ENCODE peak calls at places on chromosome 5, in four cellular contexts. U is GM23338, O is prostate gland, F is HCT116. X is an unnamed sample.

GRCh38 chr5:122906768-122907167 is 61.4 kb downstream of the SNX24 start:
- DNase-seq in U (no peak), O (no peak), F (no peak), X (no peak)

GRCh38 chr5:96432245-96433065 is 593 bp downstream of the PCSK1 start:
- DNase-seq in U (peak; percentile 80), O (no peak), F (no peak), X (no peak)

GRCh38 chr5:176737001-176737745 is 73.2 kb upstream of the UNC5A start:
- DNase-seq in U (no peak), O (no peak), F (no peak), X (peak; percentile 36)

GRCh38 chr5:174446446-174446845 is 277.9 kb upstream of the MSX2 start:
- DNase-seq in U (no peak), O (no peak), F (no peak), X (no peak)

GRCh38 chr5:56270568-56271392 is 37.6 kb upstream of the ANKRD55 start:
- DNase-seq in U (peak; percentile 90), O (peak; percentile 78), F (peak; percentile 62), X (peak; percentile 91)

GRCh38 chr5:64229163-64229774 is 63.6 kb downstream of the RNF180 start:
- DNase-seq in U (peak; percentile 77), O (no peak), F (no peak), X (no peak)

GRCh38 chr5:33892419-33893151 is 795 bp upstream of the ADAMTS12 start:
- DNase-seq in U (peak; percentile 55), O (no peak), F (no peak), X (no peak)

GRCh38 chr5:77282337-77283027 is 72.0 kb downstream of the PDE8B start:
- DNase-seq in U (peak; percentile 27), O (peak; percentile 33), F (no peak), X (no peak)

GRCh38 chr5:169581580-169582227 is 1.9 kb upstream of the SPDL1 start:
- DNase-seq in U (peak; percentile 84), O (peak; percentile 28), F (peak; percentile 44), X (no peak)

GRCh38 chr5:157563373-157564148 is 12.0 kb downstream of the ADAM19 start:
- DNase-seq in U (no peak), O (no peak), F (no peak), X (no peak)

GRCh38 chr5:143131983-143132382 is 271.5 kb downstream of the NR3C1 start:
- DNase-seq in U (no peak), O (no peak), F (no peak), X (no peak)

GRCh38 chr5:163968651-163969050 is 463.2 kb downstream of the MAT2B start:
- DNase-seq in U (no peak), O (no peak), F (no peak), X (no peak)

GRCh38 chr5:19874811-19875210 is 113.2 kb downstream of the CDH18 start:
- DNase-seq in U (no peak), O (no peak), F (no peak), X (no peak)

GRCh38 chr5:67901816-67902496 is 313.6 kb upstream of the PIK3R1 start:
- DNase-seq in U (no peak), O (no peak), F (no peak), X (no peak)

GRCh38 chr5:51416149-51416548 is 32.9 kb downstream of the ISL1 start:
- DNase-seq in U (no peak), O (no peak), F (no peak), X (no peak)

GRCh38 chr5:175889910-175890684 is 18.7 kb downstream of the CPLX2 start:
- DNase-seq in U (no peak), O (no peak), F (peak; percentile 27), X (no peak)

GRCh38 chr5:110865400-110866094 is 126.7 kb downstream of the SLC25A46 start:
- DNase-seq in U (peak; percentile 87), O (no peak), F (peak; percentile 22), X (no peak)

GRCh38 chr5:100762163-100762562 is 140.9 kb downstream of the ST8SIA4 start:
- DNase-seq in U (no peak), O (no peak), F (no peak), X (no peak)

GRCh38 chr5:180259260-180259611 is 32.6 kb downstream of the MAPK9 start:
- DNase-seq in U (peak; percentile 6), O (no peak), F (no peak), X (no peak)

GRCh38 chr5:543755-544674 is 19.8 kb upstream of the SLC9A3 start:
- DNase-seq in U (no peak), O (no peak), F (no peak), X (peak; percentile 94)

GRCh38 chr5:33890147-33890546 is 1.6 kb downstream of the ADAMTS12 start:
- DNase-seq in U (peak; percentile 10), O (no peak), F (no peak), X (no peak)

GRCh38 chr5:14913141-14913540 is 41.6 kb upstream of the ANKH start:
- DNase-seq in U (no peak), O (no peak), F (no peak), X (no peak)

GRCh38 chr5:14915291-14915976 is 43.9 kb upstream of the ANKH start:
- DNase-seq in U (no peak), O (peak; percentile 19), F (no peak), X (no peak)

GRCh38 chr5:14912206-14912605 is 40.6 kb upstream of the ANKH start:
- DNase-seq in U (no peak), O (no peak), F (no peak), X (no peak)

GRCh38 chr5:14914193-14914592 is 42.6 kb upstream of the ANKH start:
- DNase-seq in U (no peak), O (no peak), F (no peak), X (no peak)

DNA sequence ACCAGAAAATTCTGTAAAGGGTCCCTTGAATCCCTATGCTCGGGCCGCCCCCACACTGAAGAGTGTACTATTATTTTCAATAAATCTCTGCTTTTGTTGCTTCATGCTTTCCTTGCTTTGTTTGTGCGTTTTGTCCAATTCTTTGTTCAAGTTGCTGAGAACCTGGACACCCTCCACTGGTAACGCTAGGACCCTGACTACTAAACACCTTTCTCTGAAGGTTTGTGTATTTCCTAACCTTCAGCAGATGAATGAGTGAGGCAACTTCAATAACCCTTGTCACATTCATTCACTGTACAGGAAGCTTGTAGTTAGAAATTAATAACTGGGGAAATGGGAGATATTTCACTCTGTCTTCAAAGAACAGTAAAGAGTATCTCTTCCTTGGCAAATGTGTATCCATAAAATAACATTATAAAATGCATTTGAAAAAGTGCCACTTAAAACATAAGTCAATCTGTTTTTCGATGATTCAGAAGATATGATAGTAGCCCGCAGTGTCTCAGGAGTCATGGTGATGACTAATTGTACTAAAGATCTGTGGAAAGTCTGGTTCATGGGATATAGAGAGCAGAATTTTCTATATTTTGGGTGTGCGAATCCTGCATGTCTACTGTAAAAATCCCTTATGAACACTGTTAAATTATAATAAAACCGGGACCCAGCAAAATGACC is 43.2 kb upstream of the ANKH start:
- DNase-seq in U (no peak), O (no peak), F (no peak), X (no peak)
- TF ChIP-seq POLR2AphosphoS5 in U (no peak), O (no peak), F (no peak), X (no peak)

GRCh38 chr5:14199902-14200301 is 56.8 kb downstream of the TRIO start:
- DNase-seq in U (no peak), O (no peak), F (no peak), X (no peak)
- H3K4me1 ChIP-seq in U (peaks cover 59% of the 10 kb centered on the region), O (no peaks in the 10 kb centered on the region), F (no peaks in the 10 kb centered on the region), X (peaks cover 28% of the 10 kb centered on the region)

DNA sequence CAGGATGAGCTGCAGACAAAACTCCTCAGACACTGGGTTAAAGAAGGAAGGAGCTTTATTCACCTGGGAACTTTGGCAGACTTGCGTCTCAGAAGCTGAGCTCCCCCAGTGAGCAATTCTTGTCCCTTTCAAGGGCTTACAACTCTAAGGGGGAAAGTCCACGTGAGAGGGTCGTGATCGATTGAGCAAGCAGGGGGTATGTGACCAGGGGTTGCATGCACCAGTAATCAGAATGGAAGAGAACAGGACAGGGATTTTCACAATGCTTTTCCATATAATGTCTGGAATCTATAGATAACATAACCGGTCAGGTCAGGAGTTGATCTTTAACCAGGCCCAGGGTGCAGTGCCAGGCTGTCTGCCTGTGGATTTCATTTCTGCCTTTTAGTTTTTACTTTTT is 202.8 kb upstream of the MRPS30 start:
- DNase-seq in U (no peak), O (no peak), F (no peak), X (no peak)
- TF ChIP-seq POLR2AphosphoS5 in U (no peak), O (no peak), F (no peak), X (no peak)

GRCh38 chr5:6371079-6371810 is 7.1 kb downstream of the MED10 start:
- DNase-seq in U (no peak), O (no peak), F (no peak), X (no peak)

GRCh38 chr5:6372251-6373080 is 5.9 kb downstream of the MED10 start:
- DNase-seq in U (no peak), O (no peak), F (no peak), X (no peak)

GRCh38 chr5:6370580-6370979 is 7.8 kb downstream of the MED10 start:
- DNase-seq in U (peak; percentile 20), O (no peak), F (no peak), X (no peak)

GRCh38 chr5:6377121-6377520 is 1.2 kb downstream of the MED10 start:
- DNase-seq in U (no peak), O (no peak), F (no peak), X (no peak)

GRCh38 chr5:6373081-6373846 is 5.1 kb downstream of the MED10 start:
- DNase-seq in U (no peak), O (no peak), F (no peak), X (no peak)
- H3K4me1 ChIP-seq in U (peaks cover 5% of the 10 kb centered on the region), O (peaks cover 9% of the 10 kb centered on the region), F (peaks cover 5% of the 10 kb centered on the region), X (peaks cover 26% of the 10 kb centered on the region)

DNA sequence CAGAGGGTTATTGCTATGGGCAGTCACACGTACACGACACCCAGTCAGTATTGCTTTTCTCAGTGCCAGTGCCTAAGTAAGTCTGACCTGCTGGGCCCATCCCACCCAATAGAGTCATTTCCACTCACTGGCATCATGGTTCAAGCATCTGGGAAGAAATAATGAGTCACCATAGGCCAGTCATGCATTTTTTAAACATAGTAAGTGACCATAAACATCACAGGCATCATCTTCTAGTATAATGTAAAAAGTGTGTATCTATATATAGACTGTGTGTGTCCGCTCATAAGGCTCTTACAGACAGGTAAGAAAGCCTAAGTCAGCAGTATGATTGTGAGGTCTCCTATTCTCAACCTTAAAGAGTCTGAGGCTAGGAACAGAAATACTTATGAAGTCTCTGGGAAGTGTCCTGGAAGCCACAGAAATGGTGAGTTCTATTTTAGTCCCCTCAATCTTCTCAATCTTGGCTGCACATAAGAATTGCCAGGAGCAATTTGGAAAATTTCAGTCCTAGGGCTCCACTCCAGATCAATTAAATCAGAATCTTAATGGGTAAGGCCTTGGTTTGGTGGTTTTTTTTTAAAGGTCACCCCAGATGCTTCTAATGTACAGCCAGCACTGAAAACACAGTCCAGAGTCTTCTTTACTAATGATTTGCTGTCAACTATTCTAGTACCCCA is 65.2 kb downstream of the ZNF366 start:
- DNase-seq in U (no peak), O (no peak), F (peak; percentile 4), X (no peak)
- TF ChIP-seq POLR2AphosphoS5 in U (no peak), O (no peak), F (no peak), X (no peak)

DNA sequence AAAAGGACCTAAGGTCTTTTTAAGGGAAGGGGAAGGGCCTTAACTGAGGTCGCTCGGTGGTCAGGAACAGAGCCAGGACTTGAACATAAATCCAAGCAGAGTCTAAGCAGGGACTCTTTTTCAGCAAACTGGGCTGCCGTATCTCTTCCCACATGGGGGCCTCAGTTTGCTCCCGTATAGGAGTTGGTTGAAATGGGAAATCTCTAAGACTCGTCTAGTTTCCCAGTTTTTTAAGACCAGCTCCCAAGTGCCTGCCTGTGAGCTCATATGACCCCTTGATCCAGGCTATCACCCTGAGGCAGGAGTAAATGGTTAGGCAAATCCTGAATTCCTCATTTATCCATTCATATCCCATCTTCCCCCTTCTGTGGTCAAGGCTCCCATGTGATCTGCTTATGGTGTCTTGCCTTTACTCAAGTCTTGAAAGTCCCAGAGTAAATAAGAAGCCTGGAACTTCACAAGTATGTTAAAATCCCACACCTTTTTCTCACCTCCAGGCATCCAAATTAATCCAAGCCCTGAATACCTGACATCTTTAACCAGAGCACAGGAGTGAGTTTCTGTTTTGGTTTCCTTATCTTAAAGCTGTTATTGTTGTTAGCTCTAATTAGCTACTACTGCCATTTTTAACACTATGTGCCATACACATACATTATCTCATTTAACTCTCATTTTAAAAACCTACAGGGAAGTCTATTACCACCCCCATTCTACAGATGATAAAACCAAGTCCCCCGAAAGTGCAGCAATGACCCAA is 3.0 kb downstream of the ARSI start:
- DNase-seq in U (no peak), O (no peak), F (no peak), X (no peak)
- H3K4me1 ChIP-seq in U (peaks cover 30% of the 10 kb centered on the region), O (peaks cover 6% of the 10 kb centered on the region), F (peaks cover 8% of the 10 kb centered on the region), X (peaks cover 28% of the 10 kb centered on the region)

X was measured in spleen.